ENCODE peak calls at places on chromosomes 11 and 22, in ten cellular contexts. S is choroid plexus epithelial cell, Q is IMR-90, T is cardiac muscle cell, P is cardiac fibroblast, Y is AG04449, F is testis, J is colonic mucosa, W is AG09309, B is OCI-LY7. V is an unnamed sample.

GRCh38 chr11:110971110-110971509 is 258.9 kb upstream of the ARHGAP20 start:
- DNase-seq in P (peak), W (peak), Y (no peak), Q (peak), F (no peak), T (no peak), B (no peak), J (no peak), S (peak), V (peak)

GRCh38 chr11:46446343-46446751 is 54.8 kb upstream of the CHRM4 start:
- DNase-seq in S (peak), Y (peak), P (peak), W (no peak), B (no peak), F (no peak), J (no peak), Q (peak), T (no peak), V (peak)

GRCh38 chr11:79406376-79406775 is 34.5 kb downstream of the TENM4 start:
- DNase-seq in S (no peak), J (no peak), F (no peak), Q (no peak), W (no peak), T (no peak), P (no peak), Y (no peak), B (peak), V (no peak)

GRCh38 chr22:38760477-38761201 is 4.8 kb upstream of the SUN2 start:
- DNase-seq in Y (no peak), W (no peak), J (no peak), B (peak), T (peak), P (peak), F (no peak), S (peak), Q (peak), V (peak)

GRCh38 chr11:95498731-95499396 is 267.9 kb upstream of the SESN3 start:
- DNase-seq in B (no peak), T (no peak), J (no peak), F (no peak), Y (no peak), W (no peak), Q (no peak), P (no peak), S (no peak), V (no peak)

GRCh38 chr22:27372969-27373670 is 428.4 kb downstream of the MN1 start:
- DNase-seq in Y (no peak), S (peak), Q (no peak), W (no peak), P (no peak), J (peak), T (peak), F (no peak), B (peak), V (no peak)

GRCh38 chr11:61480936-61481335 is 27.6 kb upstream of the LRRC10B start:
- DNase-seq in P (peak), W (no peak), T (peak), S (peak), B (no peak), F (peak), Q (no peak), Y (no peak), J (peak), V (no peak)

GRCh38 chr11:111001091-111001430 is 244.5 kb upstream of the POU2AF2 start:
- DNase-seq in W (peak), J (no peak), F (no peak), P (no peak), T (no peak), Y (no peak), B (no peak), Q (peak), S (no peak), V (peak)

GRCh38 chr22:36069368-36069767 is 40.7 kb upstream of the RBFOX2 start:
- DNase-seq in J (no peak), S (no peak), Q (no peak), W (no peak), T (no peak), F (no peak), Y (no peak), P (no peak), B (no peak), V (no peak)

GRCh38 chr11:126948563-126948962 is 52.0 kb downstream of the KIRREL3 start:
- DNase-seq in F (no peak), B (no peak), J (no peak), Q (peak), T (no peak), P (no peak), W (no peak), Y (no peak), S (no peak), V (no peak)

GRCh38 chr11:62925308-62925707 is 4.1 kb upstream of the CHRM1 start:
- DNase-seq in P (no peak), T (no peak), Y (no peak), F (no peak), Q (no peak), J (no peak), S (no peak), B (no peak), W (no peak), V (no peak)
- H3K4me3 ChIP-seq in P (no peak), T (no peak), Y (no peak), F (peak), Q (no peak), J (no peak), S (no peak), B (no peak), W (no peak), V (no peak)

GRCh38 chr11:90218606-90219005 is 4.2 kb downstream of the CHORDC1 start:
- DNase-seq in S (no peak), Q (no peak), P (no peak), B (no peak), J (no peak), F (no peak), Y (no peak), T (peak), W (no peak), V (no peak)
- TF ChIP-seq CTCF in S (no peak), Q (no peak), P (no peak), B (no peak), J (no peak), F (no peak), Y (no peak), T (no peak), W (no peak), V (no peak)

GRCh38 chr22:46072981-46073682 is 77.2 kb upstream of the PPARA start:
- DNase-seq in W (no peak), Y (no peak), F (peak), B (no peak), P (peak), J (no peak), T (no peak), S (no peak), Q (no peak), V (peak)
- H3K4me3 ChIP-seq in W (peak), Y (peak), F (peak), B (peak), P (peak), J (peak), T (no peak), S (peak), Q (peak), V (peak)

GRCh38 chr11:120431633-120432032 is 79.9 kb upstream of the GRIK4 start:
- DNase-seq in F (no peak), W (peak), J (no peak), T (no peak), B (peak), Q (peak), Y (no peak), S (peak), P (peak), V (peak)
- TF ChIP-seq CTCF in F (no peak), W (peak), J (no peak), T (peak), B (peak), Q (peak), Y (peak), S (peak), P (peak), V (peak)

DNA sequence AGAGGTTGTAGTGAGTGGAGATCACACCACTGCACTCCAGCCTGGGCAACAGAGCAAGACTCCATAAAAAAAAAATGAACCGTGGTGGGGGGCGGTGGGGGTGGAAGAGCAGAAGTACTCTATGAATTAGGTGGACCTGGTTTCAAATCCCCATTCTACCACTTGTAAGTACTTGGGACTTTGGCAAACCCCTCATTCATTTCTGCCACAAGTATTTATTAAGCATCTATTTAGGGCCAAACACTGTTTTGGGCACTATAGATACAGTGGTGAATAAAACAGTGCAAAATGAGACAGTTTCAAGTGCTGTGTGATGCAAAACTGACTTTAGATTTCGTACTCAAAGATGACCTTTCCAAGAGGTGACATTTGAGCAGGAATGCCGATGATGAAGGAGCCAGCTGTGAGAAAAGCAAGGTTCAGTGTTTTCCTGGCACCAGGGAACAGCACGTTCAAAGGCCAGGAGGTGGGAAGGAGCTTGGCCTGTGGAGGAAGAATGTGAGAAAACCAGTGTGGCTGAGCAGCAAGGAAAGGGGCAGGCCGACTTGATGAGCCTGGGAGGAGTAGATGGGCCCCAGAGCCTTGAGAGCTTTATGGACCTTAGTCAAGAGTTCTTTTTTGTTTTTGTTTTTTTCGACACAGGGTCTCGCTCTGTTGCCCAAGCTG is 1.4 kb upstream of the TMEM134 start:
- DNase-seq in T (no peak), J (no peak), F (no peak), W (no peak), P (no peak), Y (no peak), S (no peak), B (no peak), Q (no peak), V (no peak)
- H3K4me3 ChIP-seq in T (no peak), J (no peak), F (no peak), W (no peak), P (no peak), Y (no peak), S (no peak), B (no peak), Q (no peak), V (no peak)

V was measured in fibroblast of mammary gland.